ENCODE peak calls at places on chromosomes 7 and 10, in eight cellular contexts. A is activated T-cell treated with anti-CD3 and anti-CD28 coated beads, Interleukin-2, amount 50 U/mL, for 48 hours; C is mucosa of gallbladder; H is SK-N-SH; Q is hepatic stellate cell; O is naive thymus-derived CD8-positive, alpha-beta T cell; M is stimulated activated CD8-positive, alpha-beta memory T cell treated with anti-CD3 and anti-CD28 coated beads, Interleukin-12 subunit alpha, Interleukin-12 subunit beta, amount 100 ng/mL, for 4 hours; K is iPS DF 19.7. B is an unnamed sample.

GRCh38 chr10:96703358-96703757 is 17.0 kb downstream of the PIK3AP1 start:
- DNase-seq in A (no peak), C (no peak), H (no peak), Q (no peak), O (no peak), M (no peak), K (no peak), B (no peak)

GRCh38 chr10:117217196-117217761 is 20.0 kb downstream of the KCNK18 start:
- DNase-seq in A (peak), C (no peak), H (no peak), Q (no peak), O (no peak), M (no peak), K (no peak), B (no peak)

GRCh38 chr10:108069096-108069495 is 904.6 kb upstream of the SORCS1 start:
- DNase-seq in A (no peak), C (no peak), H (no peak), Q (no peak), O (no peak), M (no peak), K (no peak), B (no peak)

GRCh38 chr10:97851341-97852001 is 1.8 kb downstream of the GOLGA7B start:
- DNase-seq in A (no peak), C (no peak), H (no peak), Q (no peak), O (no peak), M (no peak), K (no peak), B (no peak)

GRCh38 chr7:123433665-123434064 is 100.7 kb downstream of the IQUB start:
- DNase-seq in A (no peak), C (no peak), H (peak), Q (no peak), O (no peak), M (no peak), K (no peak), B (no peak)

GRCh38 chr10:124754227-124754626 is 10.0 kb upstream of the FAM53B start:
- DNase-seq in A (no peak), C (no peak), H (no peak), Q (no peak), O (no peak), M (no peak), K (no peak), B (no peak)

GRCh38 chr10:48254745-48255144 is 19.8 kb downstream of the FRMPD2 start:
- DNase-seq in A (no peak), C (no peak), H (no peak), Q (no peak), O (no peak), M (no peak), K (no peak), B (no peak)

GRCh38 chr10:119090968-119091367 is 10.4 kb upstream of the EIF3A start:
- DNase-seq in A (no peak), C (no peak), H (no peak), Q (peak), O (no peak), M (no peak), K (no peak), B (no peak)

GRCh38 chr7:1856161-1856965 is 186.3 kb downstream of the ELFN1 start:
- DNase-seq in A (no peak), C (no peak), H (peak), Q (no peak), O (no peak), M (no peak), K (no peak), B (no peak)

GRCh38 chr10:63157845-63158624 is 24.9 kb downstream of the NRBF2 start:
- DNase-seq in A (peak), C (no peak), H (peak), Q (peak), O (no peak), M (no peak), K (peak), B (peak)

GRCh38 chr10:52074505-52074904 is 239.6 kb upstream of the DKK1 start:
- DNase-seq in A (no peak), C (no peak), H (no peak), Q (no peak), O (no peak), M (no peak), K (no peak), B (no peak)

GRCh38 chr7:18133921-18134320 is 106.3 kb upstream of the PRPS1L1 start:
- DNase-seq in A (no peak), C (no peak), H (no peak), Q (no peak), O (no peak), M (no peak), K (no peak), B (no peak)

GRCh38 chr7:55065511-55066229 is 46.9 kb downstream of the EGFR start:
- DNase-seq in A (no peak), C (no peak), H (no peak), Q (peak), O (no peak), M (no peak), K (no peak), B (no peak)

GRCh38 chr10:82813856-82814255 is 938.9 kb downstream of the NRG3 start:
- DNase-seq in A (no peak), C (no peak), H (no peak), Q (no peak), O (no peak), M (no peak), K (no peak), B (no peak)

GRCh38 chr7:23893942-23894890 is 184.2 kb downstream of the STK31 start:
- DNase-seq in A (peak), C (no peak), H (peak), Q (no peak), O (no peak), M (no peak), K (no peak), B (no peak)

GRCh38 chr7:113159746-113160339 is 41.5 kb upstream of the SMIM30 start:
- DNase-seq in A (no peak), C (peak), H (peak), Q (peak), O (no peak), M (no peak), K (peak), B (peak)

GRCh38 chr10:79502561-79503309 is 9.6 kb upstream of the EIF5AL1 start:
- DNase-seq in A (no peak), C (no peak), H (peak), Q (no peak), O (no peak), M (no peak), K (no peak), B (no peak)

GRCh38 chr7:128911441-128912031 is 1.0 kb upstream of the KCP start:
- DNase-seq in A (no peak), C (no peak), H (peak), Q (no peak), O (no peak), M (no peak), K (peak), B (no peak)

GRCh38 chr7:4788627-4789189 is 13.3 kb downstream of the AP5Z1 start:
- DNase-seq in A (no peak), C (no peak), H (no peak), Q (no peak), O (no peak), M (no peak), K (no peak), B (no peak)

GRCh38 chr7:142298631-142299030 is 40.8 kb upstream of the PRSS58 start:
- DNase-seq in A (no peak), C (no peak), H (no peak), Q (no peak), O (no peak), M (no peak), K (no peak), B (no peak)

GRCh38 chr7:47852330-47853245 is 95.7 kb downstream of the PKD1L1 start:
- DNase-seq in A (no peak), C (no peak), H (peak), Q (no peak), O (no peak), M (no peak), K (no peak), B (no peak)

GRCh38 chr10:11685787-11686218 is 56.4 kb upstream of the ECHDC3 start:
- DNase-seq in A (no peak), C (peak), H (no peak), Q (no peak), O (peak), M (no peak), K (no peak), B (no peak)

GRCh38 chr10:84179059-84179710 is 5.6 kb downstream of the GPR15LG start:
- DNase-seq in A (no peak), C (no peak), H (peak), Q (no peak), O (no peak), M (no peak), K (no peak), B (no peak)

GRCh38 chr7:157577061-157577460 is 240.3 kb downstream of the DNAJB6 start:
- DNase-seq in A (no peak), C (no peak), H (no peak), Q (no peak), O (no peak), M (no peak), K (no peak), B (no peak)

GRCh38 chr10:14403846-14404623 is 73.3 kb upstream of the FRMD4A start:
- DNase-seq in A (no peak), C (no peak), H (peak), Q (no peak), O (no peak), M (no peak), K (no peak), B (no peak)

GRCh38 chr7:156519070-156519469 is 121.5 kb upstream of the RNF32 start:
- DNase-seq in A (no peak), C (no peak), H (no peak), Q (no peak), O (no peak), M (no peak), K (no peak), B (no peak)

GRCh38 chr10:103106556-103106955 is 86.5 kb downstream of the NT5C2 start:
- DNase-seq in A (no peak), C (no peak), H (no peak), Q (no peak), O (no peak), M (no peak), K (no peak), B (no peak)

GRCh38 chr10:127044191-127044590 is 139.0 kb downstream of the DOCK1 start:
- DNase-seq in A (no peak), C (no peak), H (no peak), Q (no peak), O (no peak), M (no peak), K (no peak), B (no peak)

GRCh38 chr7:16204953-16205352 is 216.4 kb downstream of the CRPPA start:
- DNase-seq in A (no peak), C (no peak), H (no peak), Q (no peak), O (no peak), M (no peak), K (no peak), B (no peak)

GRCh38 chr10:132511092-132511491 is 26.5 kb upstream of the INPP5A start:
- DNase-seq in A (no peak), C (no peak), H (no peak), Q (no peak), O (no peak), M (no peak), K (no peak), B (no peak)

GRCh38 chr7:97215556-97215955 is 98.1 kb downstream of the SDHAF3 start:
- DNase-seq in A (no peak), C (peak), H (no peak), Q (no peak), O (no peak), M (no peak), K (no peak), B (no peak)

GRCh38 chr10:127997241-127997640 is 90.3 kb downstream of the PTPRE start:
- DNase-seq in A (no peak), C (no peak), H (no peak), Q (no peak), O (no peak), M (no peak), K (no peak), B (no peak)

GRCh38 chr10:124341768-124342135 is 77.0 kb downstream of the OAT start:
- DNase-seq in A (peak), C (no peak), H (no peak), Q (no peak), O (no peak), M (no peak), K (no peak), B (no peak)

GRCh38 chr7:159028456-159029401 is 115.9 kb downstream of the VIPR2 start:
- DNase-seq in A (peak), C (peak), H (no peak), Q (no peak), O (no peak), M (no peak), K (no peak), B (no peak)

B was measured in smooth muscle cell of the brain vasculature.